ENCODE peak calls at places on chromosomes 4 and X, in six cellular contexts. One of them, this sample, is unnamed. For H3K36me3, the result is how much of the 10 kb centered on the place peaks cover.

GRCh38 chr4:48575964-48576363 is 85.9 kb downstream of the ZAR1 start:
- DNase-seq in esophagus squamous epithelium: no peak
- DNase-seq in IMR-90: peak
- DNase-seq in transverse colon: no peak
- DNase-seq in brain microvascular endothelial cell: peak
- DNase-seq in cardiac muscle cell: no peak
- DNase-seq in this sample: no peak

GRCh38 chr4:185394568-185395254 is 1.0 kb downstream of the LRP2BP start:
- DNase-seq in brain microvascular endothelial cell: no peak
- DNase-seq in esophagus squamous epithelium: no peak
- DNase-seq in IMR-90: no peak
- DNase-seq in transverse colon: no peak
- DNase-seq in cardiac muscle cell: no peak
- DNase-seq in this sample: no peak

GRCh38 chr4:71768123-71768522 is 15.8 kb downstream of the GC start:
- DNase-seq in cardiac muscle cell: no peak
- DNase-seq in transverse colon: no peak
- DNase-seq in esophagus squamous epithelium: no peak
- DNase-seq in brain microvascular endothelial cell: no peak
- DNase-seq in IMR-90: no peak
- DNase-seq in this sample: no peak

GRCh38 chr4:24274401-24275035 is 309.8 kb downstream of the DHX15 start:
- DNase-seq in IMR-90: peak
- DNase-seq in brain microvascular endothelial cell: peak
- DNase-seq in transverse colon: no peak
- DNase-seq in esophagus squamous epithelium: no peak
- DNase-seq in cardiac muscle cell: no peak
- DNase-seq in this sample: no peak

GRCh38 chr4:33306131-33306530 is 2586.0 kb downstream of the PCDH7 start:
- DNase-seq in transverse colon: no peak
- DNase-seq in cardiac muscle cell: no peak
- DNase-seq in esophagus squamous epithelium: no peak
- DNase-seq in IMR-90: no peak
- DNase-seq in brain microvascular endothelial cell: no peak
- DNase-seq in this sample: no peak

GRCh38 chr4:113153529-113154101 is 104.2 kb downstream of the ANK2 start:
- DNase-seq in brain microvascular endothelial cell: no peak
- DNase-seq in transverse colon: no peak
- DNase-seq in cardiac muscle cell: no peak
- DNase-seq in IMR-90: no peak
- DNase-seq in esophagus squamous epithelium: no peak
- DNase-seq in this sample: no peak

GRCh38 chr4:156534205-156534604 is 437.4 kb downstream of the PDGFC start:
- DNase-seq in esophagus squamous epithelium: no peak
- DNase-seq in IMR-90: no peak
- DNase-seq in brain microvascular endothelial cell: no peak
- DNase-seq in cardiac muscle cell: no peak
- DNase-seq in transverse colon: no peak
- DNase-seq in this sample: no peak

GRCh38 chr4:142150483-142150882 is 514.1 kb downstream of the IL15 start:
- DNase-seq in brain microvascular endothelial cell: no peak
- DNase-seq in esophagus squamous epithelium: no peak
- DNase-seq in cardiac muscle cell: no peak
- DNase-seq in IMR-90: no peak
- DNase-seq in transverse colon: no peak
- DNase-seq in this sample: no peak

GRCh38 chr4:53906786-53907185 is 157.6 kb downstream of the CHIC2 start:
- DNase-seq in IMR-90: peak
- DNase-seq in brain microvascular endothelial cell: no peak
- DNase-seq in cardiac muscle cell: peak
- DNase-seq in transverse colon: no peak
- DNase-seq in esophagus squamous epithelium: no peak
- DNase-seq in this sample: no peak

GRCh38 chrX:53445977-53446376 is 11.8 kb upstream of the HSD17B10 start:
- DNase-seq in IMR-90: peak
- DNase-seq in brain microvascular endothelial cell: peak
- DNase-seq in esophagus squamous epithelium: no peak
- DNase-seq in cardiac muscle cell: peak
- DNase-seq in transverse colon: peak
- DNase-seq in this sample: no peak

GRCh38 chr4:148068065-148068911 is 336.4 kb downstream of the ARHGAP10 start:
- DNase-seq in esophagus squamous epithelium: no peak
- DNase-seq in IMR-90: no peak
- DNase-seq in transverse colon: no peak
- DNase-seq in cardiac muscle cell: no peak
- DNase-seq in brain microvascular endothelial cell: no peak
- DNase-seq in this sample: no peak
- H3K36me3 ChIP-seq in esophagus squamous epithelium: half or more
- H3K36me3 ChIP-seq in IMR-90: under half
- H3K36me3 ChIP-seq in transverse colon: under half
- H3K36me3 ChIP-seq in cardiac muscle cell: under half
- H3K36me3 ChIP-seq in brain microvascular endothelial cell: under half
- H3K36me3 ChIP-seq in this sample: under half

GRCh38 chr4:88277711-88278025 is 6.7 kb downstream of the PPM1K start:
- DNase-seq in brain microvascular endothelial cell: no peak
- DNase-seq in esophagus squamous epithelium: no peak
- DNase-seq in cardiac muscle cell: no peak
- DNase-seq in IMR-90: no peak
- DNase-seq in transverse colon: no peak
- DNase-seq in this sample: no peak
- H3K4me3 ChIP-seq in brain microvascular endothelial cell: no peak
- H3K4me3 ChIP-seq in esophagus squamous epithelium: no peak
- H3K4me3 ChIP-seq in cardiac muscle cell: no peak
- H3K4me3 ChIP-seq in IMR-90: no peak
- H3K4me3 ChIP-seq in transverse colon: no peak
- H3K4me3 ChIP-seq in this sample: no peak

DNA sequence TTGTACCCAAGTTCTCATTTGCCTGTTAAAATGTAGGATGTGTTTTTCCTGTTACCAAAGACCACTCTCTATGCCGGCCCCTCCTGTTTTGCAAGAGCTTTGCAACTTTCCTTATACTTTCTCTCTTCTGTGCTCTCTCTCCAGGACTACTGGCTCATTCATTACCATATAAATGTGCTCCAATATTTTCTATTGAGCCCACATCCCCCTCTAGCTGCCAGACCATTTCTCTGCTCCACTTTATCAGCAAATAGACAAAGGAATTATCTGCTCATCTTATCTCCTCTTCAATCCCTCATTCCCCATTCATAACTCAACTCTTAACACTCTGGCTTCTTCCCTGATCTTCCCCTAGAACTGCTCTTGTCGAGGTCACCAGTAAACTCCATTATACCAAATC is 33.6 kb downstream of the RPGR start:
- DNase-seq in transverse colon: no peak
- DNase-seq in brain microvascular endothelial cell: no peak
- DNase-seq in esophagus squamous epithelium: no peak
- DNase-seq in IMR-90: no peak
- DNase-seq in cardiac muscle cell: no peak
- DNase-seq in this sample: no peak
- TF ChIP-seq CTCF in transverse colon: no peak
- TF ChIP-seq CTCF in brain microvascular endothelial cell: peak
- TF ChIP-seq CTCF in esophagus squamous epithelium: no peak
- TF ChIP-seq CTCF in IMR-90: peak
- TF ChIP-seq CTCF in cardiac muscle cell: peak
- TF ChIP-seq CTCF in this sample: no peak

GRCh38 chr4:55444822-55445221 is 49.1 kb downstream of the TMEM165 start:
- DNase-seq in cardiac muscle cell: peak
- DNase-seq in brain microvascular endothelial cell: peak
- DNase-seq in IMR-90: peak
- DNase-seq in esophagus squamous epithelium: no peak
- DNase-seq in transverse colon: no peak
- DNase-seq in this sample: no peak

GRCh38 chr4:55445921-55446577 is 50.3 kb downstream of the TMEM165 start:
- DNase-seq in brain microvascular endothelial cell: peak
- DNase-seq in esophagus squamous epithelium: no peak
- DNase-seq in transverse colon: no peak
- DNase-seq in IMR-90: peak
- DNase-seq in cardiac muscle cell: no peak
- DNase-seq in this sample: no peak

GRCh38 chr4:55439023-55439422 is 43.3 kb downstream of the TMEM165 start:
- DNase-seq in IMR-90: no peak
- DNase-seq in brain microvascular endothelial cell: no peak
- DNase-seq in transverse colon: no peak
- DNase-seq in cardiac muscle cell: no peak
- DNase-seq in esophagus squamous epithelium: no peak
- DNase-seq in this sample: no peak

GRCh38 chr4:55440786-55441185 is 45.0 kb downstream of the TMEM165 start:
- DNase-seq in esophagus squamous epithelium: no peak
- DNase-seq in IMR-90: no peak
- DNase-seq in transverse colon: no peak
- DNase-seq in cardiac muscle cell: no peak
- DNase-seq in brain microvascular endothelial cell: no peak
- DNase-seq in this sample: no peak

GRCh38 chr4:55442541-55442940 is 46.8 kb downstream of the TMEM165 start:
- DNase-seq in brain microvascular endothelial cell: no peak
- DNase-seq in transverse colon: no peak
- DNase-seq in esophagus squamous epithelium: no peak
- DNase-seq in IMR-90: no peak
- DNase-seq in cardiac muscle cell: no peak
- DNase-seq in this sample: no peak
- H3K36me3 ChIP-seq in brain microvascular endothelial cell: under half
- H3K36me3 ChIP-seq in transverse colon: under half
- H3K36me3 ChIP-seq in esophagus squamous epithelium: half or more
- H3K36me3 ChIP-seq in IMR-90: under half
- H3K36me3 ChIP-seq in cardiac muscle cell: half or more
- H3K36me3 ChIP-seq in this sample: under half

DNA sequence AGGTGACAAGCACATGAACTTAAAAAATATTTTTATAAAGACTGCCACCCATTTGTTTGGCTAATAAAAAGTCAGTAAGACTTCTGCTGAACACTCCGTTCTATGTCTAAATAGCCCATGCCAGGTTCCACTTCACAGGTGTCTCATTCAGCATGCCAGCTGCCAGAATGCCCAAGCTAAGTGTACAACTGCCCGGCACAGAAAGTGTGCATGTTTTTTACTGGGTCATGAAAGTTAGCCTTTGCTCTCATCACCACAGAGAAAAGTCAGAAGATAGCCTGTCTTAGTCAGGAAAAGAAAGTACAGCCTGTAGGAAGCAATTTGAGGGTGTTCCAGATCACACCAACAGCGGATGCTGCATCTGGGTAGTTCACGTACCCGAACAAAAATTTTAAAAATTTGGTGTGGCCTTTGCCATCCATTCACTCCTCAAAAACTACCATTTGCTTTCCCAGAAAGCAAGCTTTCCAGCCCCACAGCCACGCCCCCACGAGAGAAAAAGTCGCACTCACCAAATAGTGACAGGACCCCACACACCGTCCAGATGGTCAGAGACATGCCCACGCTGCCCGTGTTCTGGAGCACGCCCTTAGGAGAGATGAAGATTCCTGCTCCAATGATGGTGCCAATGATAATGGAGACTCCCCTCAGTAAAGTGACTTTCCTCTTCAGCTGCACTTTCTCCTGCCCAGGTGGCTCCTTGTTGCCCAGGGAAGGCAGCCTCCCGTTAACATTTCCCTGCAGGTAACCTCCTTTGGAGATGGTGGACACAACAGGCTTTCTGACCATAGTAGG is 671 bp downstream of the SLC7A11 start:
- DNase-seq in IMR-90: peak
- DNase-seq in esophagus squamous epithelium: no peak
- DNase-seq in transverse colon: no peak
- DNase-seq in cardiac muscle cell: no peak
- DNase-seq in brain microvascular endothelial cell: peak
- DNase-seq in this sample: peak
- H3K4me3 ChIP-seq in IMR-90: peak
- H3K4me3 ChIP-seq in esophagus squamous epithelium: peak
- H3K4me3 ChIP-seq in transverse colon: no peak
- H3K4me3 ChIP-seq in cardiac muscle cell: peak
- H3K4me3 ChIP-seq in brain microvascular endothelial cell: peak
- H3K4me3 ChIP-seq in this sample: peak

GRCh38 chr4:74529284-74530041 is 84.5 kb downstream of the AREG start:
- DNase-seq in brain microvascular endothelial cell: no peak
- DNase-seq in transverse colon: peak
- DNase-seq in IMR-90: no peak
- DNase-seq in esophagus squamous epithelium: no peak
- DNase-seq in cardiac muscle cell: no peak
- DNase-seq in this sample: no peak

GRCh38 chr4:74535471-74535870 is 90.5 kb downstream of the AREG start:
- DNase-seq in cardiac muscle cell: no peak
- DNase-seq in transverse colon: no peak
- DNase-seq in esophagus squamous epithelium: no peak
- DNase-seq in brain microvascular endothelial cell: no peak
- DNase-seq in IMR-90: no peak
- DNase-seq in this sample: no peak

GRCh38 chr4:74534936-74535335 is 90.0 kb downstream of the AREG start:
- DNase-seq in brain microvascular endothelial cell: no peak
- DNase-seq in cardiac muscle cell: no peak
- DNase-seq in IMR-90: no peak
- DNase-seq in transverse colon: no peak
- DNase-seq in esophagus squamous epithelium: no peak
- DNase-seq in this sample: no peak

GRCh38 chr4:74534121-74534520 is 89.2 kb downstream of the AREG start:
- DNase-seq in cardiac muscle cell: no peak
- DNase-seq in brain microvascular endothelial cell: no peak
- DNase-seq in transverse colon: no peak
- DNase-seq in esophagus squamous epithelium: no peak
- DNase-seq in IMR-90: no peak
- DNase-seq in this sample: no peak

GRCh38 chr4:74531952-74532794 is 87.2 kb downstream of the AREG start:
- DNase-seq in transverse colon: no peak
- DNase-seq in brain microvascular endothelial cell: peak
- DNase-seq in IMR-90: peak
- DNase-seq in esophagus squamous epithelium: no peak
- DNase-seq in cardiac muscle cell: peak
- DNase-seq in this sample: peak
- TF ChIP-seq CTCF in transverse colon: peak
- TF ChIP-seq CTCF in brain microvascular endothelial cell: peak
- TF ChIP-seq CTCF in IMR-90: peak
- TF ChIP-seq CTCF in esophagus squamous epithelium: peak
- TF ChIP-seq CTCF in cardiac muscle cell: peak
- TF ChIP-seq CTCF in this sample: peak

DNA sequence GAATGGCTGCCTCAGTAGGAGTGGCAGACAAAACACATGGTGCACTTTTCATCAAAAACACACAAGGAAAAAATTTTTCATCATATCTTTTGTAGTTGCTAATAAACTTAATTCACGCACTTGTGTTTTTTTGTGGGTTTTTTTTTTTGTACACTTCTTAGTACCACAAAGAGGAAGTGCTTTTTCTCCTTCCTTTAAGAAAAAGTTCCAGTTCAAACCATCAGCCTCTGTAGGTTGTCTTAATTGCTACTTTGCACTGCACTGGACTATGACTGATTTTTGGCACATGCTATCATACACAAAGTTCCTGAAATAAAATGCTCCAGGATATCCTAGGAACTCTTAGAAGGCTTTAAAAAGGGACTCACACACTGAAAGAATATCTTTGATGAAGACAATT is at the start of gene PHEX:
- DNase-seq in cardiac muscle cell: no peak
- DNase-seq in brain microvascular endothelial cell: no peak
- DNase-seq in transverse colon: no peak
- DNase-seq in esophagus squamous epithelium: no peak
- DNase-seq in IMR-90: no peak
- DNase-seq in this sample: no peak
- H3K36me3 ChIP-seq in cardiac muscle cell: under half
- H3K36me3 ChIP-seq in brain microvascular endothelial cell: under half
- H3K36me3 ChIP-seq in transverse colon: under half
- H3K36me3 ChIP-seq in esophagus squamous epithelium: under half
- H3K36me3 ChIP-seq in IMR-90: under half
- H3K36me3 ChIP-seq in this sample: under half

GRCh38 chrX:12973561-12974216 is 1.2 kb upstream of the TMSB4X start:
- DNase-seq in cardiac muscle cell: no peak
- DNase-seq in esophagus squamous epithelium: no peak
- DNase-seq in IMR-90: no peak
- DNase-seq in transverse colon: no peak
- DNase-seq in brain microvascular endothelial cell: no peak
- DNase-seq in this sample: peak
- H3K4me3 ChIP-seq in cardiac muscle cell: no peak
- H3K4me3 ChIP-seq in esophagus squamous epithelium: peak
- H3K4me3 ChIP-seq in IMR-90: no peak
- H3K4me3 ChIP-seq in transverse colon: no peak
- H3K4me3 ChIP-seq in brain microvascular endothelial cell: no peak
- H3K4me3 ChIP-seq in this sample: peak